ENCODE peak calls at places on chromosome 22, in five cellular contexts. R is psoas muscle, O is fibroblast of the conjunctiva, I is posterior vena cava, N is midbrain. B is an unnamed sample.

GRCh38 chr22:36852056-36852973 is 8.5 kb upstream of the NCF4 start:
- DNase-seq in R (no peak), O (no peak), I (no peak), N (no peak), B (no peak)

GRCh38 chr22:30420401-30421178 is 5.0 kb upstream of the MTFP1 start:
- DNase-seq in R (no peak), O (peak), I (no peak), N (peak), B (no peak)

GRCh38 chr22:47835726-47836125 is 1073.3 kb downstream of the TBC1D22A start:
- DNase-seq in R (no peak), O (peak), I (no peak), N (no peak), B (no peak)

GRCh38 chr22:36331306-36331911 is 56.4 kb downstream of the MYH9 start:
- DNase-seq in R (peak), O (peak), I (peak), N (peak), B (no peak)

GRCh38 chr22:33757041-33757440 is 163.2 kb downstream of the LARGE1 start:
- DNase-seq in R (no peak), O (no peak), I (no peak), N (no peak), B (no peak)

GRCh38 chr22:28894320-28894719 is 10.9 kb downstream of the ZNRF3 start:
- DNase-seq in R (no peak), O (no peak), I (no peak), N (no peak), B (no peak)

GRCh38 chr22:18096823-18097222 is 13.8 kb upstream of the TUBA8 start:
- DNase-seq in R (no peak), O (no peak), I (no peak), N (no peak), B (no peak)

GRCh38 chr22:39090426-39091064 is 6.5 kb upstream of the APOBEC3H start:
- DNase-seq in R (peak), O (no peak), I (no peak), N (no peak), B (no peak)

GRCh38 chr22:25775501-25775900 is 33.5 kb downstream of the MYO18B start:
- DNase-seq in R (peak), O (no peak), I (no peak), N (no peak), B (no peak)

GRCh38 chr22:49975543-49976389 is 15.2 kb downstream of the PIM3 start:
- DNase-seq in R (peak), O (no peak), I (peak), N (no peak), B (peak)

GRCh38 chr22:32127904-32128303 is 31.2 kb downstream of the C22orf42 start:
- DNase-seq in R (no peak), O (no peak), I (no peak), N (no peak), B (no peak)

GRCh38 chr22:32340437-32340836 is 17.2 kb upstream of the RFPL3 start:
- DNase-seq in R (no peak), O (no peak), I (no peak), N (no peak), B (no peak)

GRCh38 chr22:22210375-22210774 is 34.2 kb upstream of the VPREB1 start:
- DNase-seq in R (no peak), O (no peak), I (no peak), N (no peak), B (no peak)

B was measured in chondrocyte.